ENCODE peak calls at places on chromosomes 12 and 14, in eight cellular contexts. Y, E, Z, S, G, Q, M and D are unnamed samples. For H3K9me3 and H3K27me3, the result is how much of the 10 kb centered on the place peaks cover.

GRCh38 chr12:11166300-11166699 is 4.7 kb upstream of the SMIM10L1 start:
- DNase-seq in Y (no peak), E (no peak), Z (no peak), S (no peak), G (no peak), Q (no peak), M (no peak), D (no peak)

GRCh38 chr12:72271741-72272661 is at the start of gene TRHDE:
- DNase-seq in Y (no peak), E (peak), Z (peak), S (no peak), G (peak), Q (peak), M (peak), D (peak)

GRCh38 chr14:55438066-55438683 is 2.2 kb downstream of the TBPL2 start:
- DNase-seq in Y (no peak), E (no peak), Z (peak), S (peak), G (peak), Q (peak), M (peak), D (peak)

GRCh38 chr12:106331594-106331993 is 26.0 kb upstream of the POLR3B start:
- DNase-seq in Y (no peak), E (no peak), Z (no peak), S (no peak), G (no peak), Q (no peak), M (no peak), D (no peak)

GRCh38 chr12:1220127-1221092 is 229.4 kb downstream of the ERC1 start:
- DNase-seq in Y (no peak), E (no peak), Z (no peak), S (no peak), G (no peak), Q (no peak), M (no peak), D (peak)

GRCh38 chr12:110919720-110920119 is 659 bp downstream of the MYL2 start:
- DNase-seq in Y (no peak), E (no peak), Z (no peak), S (no peak), G (no peak), Q (no peak), M (no peak), D (no peak)

GRCh38 chr14:76810953-76811400 is 1.7 kb downstream of the ANGEL1 start:
- DNase-seq in Y (no peak), E (no peak), Z (peak), S (peak), G (peak), Q (peak), M (peak), D (peak)

GRCh38 chr12:96719671-96720362 is 187.2 kb upstream of the NEDD1 start:
- DNase-seq in Y (no peak), E (no peak), Z (peak), S (no peak), G (peak), Q (no peak), M (peak), D (peak)

GRCh38 chr12:63238892-63239291 is 87.9 kb upstream of the AVPR1A start:
- DNase-seq in Y (no peak), E (no peak), Z (no peak), S (no peak), G (no peak), Q (no peak), M (no peak), D (no peak)

GRCh38 chr14:73789996-73790581 is 61.5 kb upstream of the PTGR2 start:
- DNase-seq in Y (no peak), E (no peak), Z (peak), S (peak), G (peak), Q (no peak), M (peak), D (no peak)

GRCh38 chr14:88245321-88245720 is 77.7 kb downstream of the KCNK10 start:
- DNase-seq in Y (no peak), E (no peak), Z (no peak), S (no peak), G (no peak), Q (peak), M (no peak), D (no peak)

GRCh38 chr12:69886101-69886500 is 61.1 kb downstream of the MYRFL start:
- DNase-seq in Y (no peak), E (no peak), Z (no peak), S (no peak), G (no peak), Q (no peak), M (no peak), D (no peak)

DNA sequence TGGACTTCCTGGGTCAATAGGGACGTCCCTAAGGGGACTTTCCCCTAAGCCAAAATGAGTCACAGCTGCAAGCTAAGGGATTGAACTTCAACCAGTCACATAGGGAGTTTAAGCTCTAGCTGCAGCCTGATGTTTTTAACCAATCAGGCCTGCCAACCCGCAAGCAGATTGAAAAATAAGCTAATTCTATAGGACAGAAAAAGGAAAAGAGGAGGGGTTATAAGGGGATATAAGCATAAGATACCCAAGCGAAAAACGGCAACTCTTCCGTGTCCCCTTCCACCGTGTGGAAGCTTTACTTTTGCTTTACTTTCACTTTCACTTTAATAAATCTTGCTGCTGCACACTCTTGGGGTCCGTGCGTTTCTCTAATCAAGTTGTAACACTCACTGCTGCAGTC is 24.4 kb downstream of the ATP23 start:
- DNase-seq in Y (no peak), E (no peak), Z (no peak), S (no peak), G (no peak), Q (no peak), M (no peak), D (no peak)
- H3K9me3 ChIP-seq in Y (under half), E (under half), Z (under half), S (under half), G (under half), Q (under half), M (under half), D (under half)

GRCh38 chr12:9099552-9100190 is 16.0 kb downstream of the A2M start:
- DNase-seq in Y (no peak), E (no peak), Z (no peak), S (no peak), G (no peak), Q (no peak), M (no peak), D (no peak)

GRCh38 chr12:9096563-9097176 is 19.0 kb downstream of the A2M start:
- DNase-seq in Y (no peak), E (no peak), Z (no peak), S (no peak), G (peak), Q (no peak), M (no peak), D (no peak)

GRCh38 chr12:9101018-9101687 is 14.6 kb downstream of the A2M start:
- DNase-seq in Y (no peak), E (no peak), Z (no peak), S (no peak), G (no peak), Q (no peak), M (no peak), D (no peak)

GRCh38 chr12:9098115-9098452 is 17.6 kb downstream of the A2M start:
- DNase-seq in Y (no peak), E (no peak), Z (no peak), S (no peak), G (no peak), Q (no peak), M (no peak), D (no peak)

DNA sequence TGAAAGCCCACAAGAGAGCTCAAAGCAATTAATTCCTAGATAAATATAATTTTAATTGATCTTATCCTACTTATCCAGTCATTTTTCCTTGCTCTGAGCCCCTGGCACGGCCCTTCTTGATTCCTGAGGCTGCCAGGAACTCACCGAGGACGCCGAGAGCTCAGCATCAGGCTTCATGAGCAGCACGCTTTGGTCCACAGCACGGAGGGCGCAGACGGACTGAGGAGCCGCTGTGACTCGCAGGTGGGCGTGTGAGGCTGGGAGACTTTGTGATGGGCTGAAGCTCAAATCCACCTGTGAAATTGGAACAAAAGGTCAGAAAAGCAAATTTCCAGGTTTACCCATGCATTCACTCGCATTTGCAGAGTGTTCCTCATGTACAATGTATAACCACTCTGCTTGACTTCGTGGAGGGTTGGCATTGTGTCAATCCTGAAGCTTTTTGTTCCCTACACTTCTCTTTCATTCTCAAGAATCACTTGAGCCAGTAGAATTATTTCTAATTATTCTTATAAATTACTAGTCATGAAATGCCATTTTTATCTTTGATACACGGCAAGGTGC is 17.2 kb downstream of the A2M start:
- DNase-seq in Y (no peak), E (no peak), Z (no peak), S (no peak), G (no peak), Q (no peak), M (no peak), D (no peak)
- H3K27me3 ChIP-seq in Y (under half), E (under half), Z (under half), S (under half), G (under half), Q (under half), M (under half), D (under half)

GRCh38 chr14:64693766-64694165 is 10.5 kb upstream of the PLEKHG3 start:
- DNase-seq in Y (no peak), E (no peak), Z (no peak), S (no peak), G (no peak), Q (no peak), M (no peak), D (no peak)
- H3K4me3 ChIP-seq in Y (no peak), E (no peak), Z (no peak), S (no peak), G (no peak), Q (no peak), M (no peak), D (no peak)

GRCh38 chr14:104865631-104866441 is 768 bp downstream of the CEP170B start:
- DNase-seq in Y (no peak), E (peak), Z (peak), S (peak), G (peak), Q (peak), M (peak), D (peak)

GRCh38 chr14:104865069-104865630 is at the start of gene CEP170B:
- DNase-seq in Y (no peak), E (peak), Z (peak), S (peak), G (peak), Q (peak), M (peak), D (peak)

GRCh38 chr14:104867371-104868059 is 2.4 kb downstream of the CEP170B start:
- DNase-seq in Y (no peak), E (no peak), Z (no peak), S (no peak), G (no peak), Q (no peak), M (no peak), D (no peak)

GRCh38 chr14:104868060-104868740 is 3.1 kb downstream of the CEP170B start:
- DNase-seq in Y (no peak), E (peak), Z (no peak), S (no peak), G (no peak), Q (no peak), M (no peak), D (no peak)

GRCh38 chr14:104866451-104867370 is 1.6 kb downstream of the CEP170B start:
- DNase-seq in Y (no peak), E (peak), Z (no peak), S (no peak), G (no peak), Q (no peak), M (no peak), D (no peak)
- H3K9me3 ChIP-seq in Y (under half), E (under half), Z (under half), S (under half), G (under half), Q (under half), M (under half), D (under half)

DNA sequence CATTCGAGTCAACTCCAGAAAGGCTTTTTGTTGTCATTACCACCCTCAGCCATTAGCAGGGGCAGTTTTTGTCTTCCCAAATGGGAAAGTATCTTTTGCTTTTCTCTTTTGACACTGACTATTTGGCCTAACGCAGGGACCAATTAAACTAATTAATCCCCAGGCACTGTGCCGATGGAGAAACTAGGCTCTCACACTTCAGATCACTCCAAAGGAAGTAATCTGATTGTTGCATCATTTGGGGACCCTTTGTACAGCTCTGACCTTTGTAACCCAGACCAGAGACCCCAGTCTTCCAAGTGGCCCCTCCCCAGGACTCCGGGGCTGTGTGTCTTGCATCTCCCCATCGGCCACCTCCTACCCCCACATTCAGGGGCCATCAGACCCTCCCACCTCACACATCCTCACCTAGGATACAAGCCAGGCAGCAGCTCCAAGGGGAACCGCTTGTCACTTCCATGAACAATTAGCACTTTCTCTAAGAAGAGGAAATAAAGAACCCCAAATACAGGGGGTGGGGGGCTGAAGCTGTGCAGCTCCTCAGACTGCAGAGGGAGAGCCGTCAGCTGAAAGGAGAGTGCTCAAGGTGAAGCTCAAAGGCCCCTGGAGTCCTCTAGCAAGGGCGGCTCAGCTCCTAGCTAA is 64.4 kb upstream of the DIO3 start:
- DNase-seq in Y (no peak), E (peak), Z (no peak), S (no peak), G (no peak), Q (no peak), M (no peak), D (no peak)
- H3K27me3 ChIP-seq in Y (under half), E (under half), Z (under half), S (under half), G (under half), Q (under half), M (under half), D (under half)

DNA sequence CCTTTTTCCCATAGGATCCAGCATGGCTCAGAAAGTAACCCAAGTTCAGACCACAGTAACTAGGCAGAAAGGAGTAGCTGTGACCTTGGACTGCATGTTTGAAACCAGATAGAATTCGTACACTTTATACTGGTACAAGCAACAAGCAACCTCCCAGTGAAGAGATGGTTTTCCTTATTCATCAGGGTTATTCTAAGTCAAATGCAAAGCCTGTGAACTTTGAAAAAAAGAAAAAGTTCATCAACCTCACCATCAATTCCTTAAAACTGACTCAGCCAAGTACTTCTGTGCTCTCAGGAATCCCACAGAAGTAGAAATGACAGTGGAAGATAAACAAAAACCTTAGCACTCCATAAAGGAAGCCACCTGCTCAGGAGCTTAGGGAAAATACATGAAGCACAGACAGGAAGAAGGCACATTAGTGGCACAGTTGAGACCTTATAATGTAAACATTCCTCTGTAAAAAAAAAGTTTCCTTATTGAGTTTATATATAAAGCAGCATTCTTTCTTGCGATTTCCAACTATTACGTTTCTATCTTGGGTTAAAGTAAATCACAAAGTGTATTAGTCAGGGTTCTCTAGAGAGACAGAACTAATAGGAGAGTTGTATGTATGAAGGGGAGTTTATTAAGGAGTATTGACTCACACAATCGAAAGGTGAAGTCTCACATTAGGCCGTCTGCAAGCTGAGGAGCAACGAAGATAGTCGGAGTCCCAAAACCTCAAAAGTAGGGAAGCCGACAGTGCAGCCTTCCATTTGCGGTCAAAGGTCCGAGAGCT is 398.4 kb downstream of the DAD1 start:
- DNase-seq in Y (no peak), E (no peak), Z (peak), S (no peak), G (peak), Q (no peak), M (peak), D (no peak)
- H3K4me3 ChIP-seq in Y (no peak), E (no peak), Z (no peak), S (no peak), G (no peak), Q (no peak), M (no peak), D (no peak)

GRCh38 chr12:38155020-38155395 is 161.6 kb upstream of the ALG10B start:
- DNase-seq in Y (no peak), E (no peak), Z (no peak), S (no peak), G (no peak), Q (no peak), M (no peak), D (no peak)
- H3K9me3 ChIP-seq in Y (under half), E (under half), Z (under half), S (under half), G (under half), Q (under half), M (half or more), D (under half)

DNA sequence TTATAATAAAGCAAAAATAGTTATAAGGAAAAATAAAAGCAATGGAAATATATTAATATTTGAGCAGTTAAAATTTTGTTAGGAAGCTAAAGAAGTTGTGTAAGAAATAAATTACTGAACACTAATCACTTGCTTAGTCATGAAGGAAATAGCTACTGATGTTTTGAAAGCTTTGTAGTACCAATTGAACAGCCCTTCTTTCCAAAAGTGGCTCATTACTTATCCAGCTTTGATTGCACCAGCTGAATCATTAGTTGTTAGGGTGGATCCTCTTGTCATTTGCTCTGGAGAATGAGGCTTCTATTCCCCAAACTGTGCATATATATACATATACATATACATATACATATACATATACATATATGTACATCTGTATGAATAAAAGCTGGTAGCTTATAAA is 214.3 kb downstream of the RPAP3 start:
- DNase-seq in Y (no peak), E (no peak), Z (peak), S (no peak), G (peak), Q (no peak), M (no peak), D (no peak)
- H3K27me3 ChIP-seq in Y (under half), E (under half), Z (under half), S (under half), G (under half), Q (under half), M (under half), D (under half)